ENCODE peak calls at places on chromosomes 13 and 19, in five cellular contexts. F, U, G, D and V are unnamed samples.

GRCh38 chr13:99086869-99087129 is 108.9 kb upstream of the DOCK9 start:
- DNase-seq in F (peak), U (peak), G (no peak), D (no peak), V (no peak)

GRCh38 chr19:3389876-3390361 is 23.5 kb downstream of the NFIC start:
- DNase-seq in F (no peak), U (no peak), G (no peak), D (no peak), V (no peak)

GRCh38 chr13:112820318-112820717 is 130.5 kb downstream of the ATP11A start:
- DNase-seq in F (peak), U (no peak), G (no peak), D (no peak), V (no peak)

GRCh38 chr19:19055701-19056100 is 8.1 kb upstream of the SLC25A42 start:
- DNase-seq in F (no peak), U (no peak), G (no peak), D (no peak), V (no peak)

GRCh38 chr19:33302175-33302973 is at the start of gene CEBPA:
- DNase-seq in F (peak), U (peak), G (peak), D (peak), V (peak)

GRCh38 chr13:95948646-95949045 is 104.6 kb downstream of the UGGT2 start:
- DNase-seq in F (no peak), U (no peak), G (no peak), D (no peak), V (no peak)

GRCh38 chr13:112071011-112071901 is 4.3 kb downstream of the SOX1 start:
- DNase-seq in F (no peak), U (no peak), G (no peak), D (no peak), V (no peak)

GRCh38 chr13:22173605-22174004 is 502.7 kb downstream of the FGF9 start:
- DNase-seq in F (no peak), U (peak), G (no peak), D (no peak), V (no peak)

GRCh38 chr19:40341601-40342482 is 6.4 kb downstream of the C19orf47 start:
- DNase-seq in F (no peak), U (no peak), G (peak), D (no peak), V (no peak)

GRCh38 chr13:80074143-80074752 is 266.7 kb downstream of the SPRY2 start:
- DNase-seq in F (no peak), U (no peak), G (no peak), D (no peak), V (no peak)

GRCh38 chr13:30718661-30719520 is 16.5 kb upstream of the ALOX5AP start:
- DNase-seq in F (no peak), U (peak), G (no peak), D (no peak), V (no peak)

DNA sequence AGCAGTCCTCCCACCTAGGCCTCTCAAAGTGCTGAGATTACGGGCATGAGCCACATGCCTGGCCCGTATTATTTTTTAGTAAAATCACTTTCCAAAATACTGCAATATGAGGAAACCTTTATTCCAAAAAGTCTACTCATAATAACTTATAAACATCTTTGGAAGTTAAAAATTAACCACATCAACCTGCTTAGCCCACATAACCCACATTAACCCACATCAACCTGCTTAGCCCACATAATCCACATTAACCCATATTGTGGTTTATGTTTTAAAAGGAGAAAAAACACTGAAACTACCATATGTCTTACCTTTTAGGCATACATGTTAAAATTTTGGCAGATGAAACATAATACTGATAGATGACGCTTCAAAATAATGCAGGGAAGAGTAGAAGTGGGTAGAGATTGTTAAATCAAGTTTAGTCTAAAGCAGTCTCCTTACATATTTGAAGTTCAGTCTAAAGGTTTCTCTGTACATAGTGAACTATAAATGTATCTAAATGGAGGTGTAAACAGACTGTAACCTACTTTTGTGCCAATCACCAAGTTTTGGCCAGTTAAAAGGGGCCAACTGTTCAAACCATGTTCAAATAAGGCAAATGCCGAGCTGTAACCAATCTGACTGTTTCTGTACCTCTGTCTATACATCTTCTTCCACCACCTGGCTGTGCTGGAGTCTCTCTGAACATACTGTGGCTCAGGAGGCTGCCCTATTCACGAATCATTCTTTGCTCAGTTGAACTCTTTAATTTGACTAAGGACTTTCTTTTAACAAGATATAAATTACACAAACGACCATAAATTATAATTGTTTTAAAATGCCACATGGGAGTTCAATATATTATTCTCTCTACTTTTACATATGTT is 14.5 kb downstream of the KPNA3 start:
- DNase-seq in F (no peak), U (no peak), G (no peak), D (no peak), V (no peak)
- TF ChIP-seq CTCF in F (no peak), U (no peak), G (no peak), D (no peak), V (no peak)

GRCh38 chr19:38134538-38135149 is 89.4 kb downstream of the DPF1 start:
- DNase-seq in F (no peak), U (no peak), G (no peak), D (peak), V (peak)
- TF ChIP-seq CTCF in F (peak), U (peak), G (peak), D (peak), V (peak)

DNA sequence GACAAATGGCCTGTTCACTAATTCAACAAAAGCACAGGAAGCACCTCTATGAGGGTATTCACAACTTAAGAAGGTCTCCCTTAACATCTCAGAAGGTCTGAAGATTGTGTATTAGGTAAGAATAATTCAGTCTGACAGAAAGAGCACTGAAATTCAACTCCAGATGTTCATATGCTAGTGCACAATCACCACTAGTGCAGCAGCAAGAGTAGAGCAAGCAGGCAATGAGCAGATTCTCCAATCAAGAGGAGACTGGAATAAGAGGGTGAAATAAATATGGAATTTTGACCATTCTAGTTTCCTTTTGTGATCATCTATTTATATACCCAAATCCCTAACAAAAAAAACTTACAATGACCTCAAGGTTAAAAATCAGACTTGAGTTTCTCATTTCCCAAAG is 52.0 kb downstream of the MPHOSPH8 start:
- DNase-seq in F (no peak), U (no peak), G (no peak), D (no peak), V (no peak)
- TF ChIP-seq CTCF in F (no peak), U (no peak), G (no peak), D (no peak), V (no peak)

GRCh38 chr19:6059396-6059947 is 50.8 kb downstream of the RFX2 start:
- DNase-seq in F (no peak), U (no peak), G (peak), D (no peak), V (no peak)

GRCh38 chr19:6056801-6057650 is 53.3 kb downstream of the RFX2 start:
- DNase-seq in F (no peak), U (peak), G (peak), D (no peak), V (no peak)

GRCh38 chr19:6056282-6056741 is 54.0 kb downstream of the RFX2 start:
- DNase-seq in F (no peak), U (no peak), G (peak), D (no peak), V (no peak)

GRCh38 chr19:6058411-6059201 is 51.7 kb downstream of the RFX2 start:
- DNase-seq in F (no peak), U (no peak), G (peak), D (no peak), V (no peak)

DNA sequence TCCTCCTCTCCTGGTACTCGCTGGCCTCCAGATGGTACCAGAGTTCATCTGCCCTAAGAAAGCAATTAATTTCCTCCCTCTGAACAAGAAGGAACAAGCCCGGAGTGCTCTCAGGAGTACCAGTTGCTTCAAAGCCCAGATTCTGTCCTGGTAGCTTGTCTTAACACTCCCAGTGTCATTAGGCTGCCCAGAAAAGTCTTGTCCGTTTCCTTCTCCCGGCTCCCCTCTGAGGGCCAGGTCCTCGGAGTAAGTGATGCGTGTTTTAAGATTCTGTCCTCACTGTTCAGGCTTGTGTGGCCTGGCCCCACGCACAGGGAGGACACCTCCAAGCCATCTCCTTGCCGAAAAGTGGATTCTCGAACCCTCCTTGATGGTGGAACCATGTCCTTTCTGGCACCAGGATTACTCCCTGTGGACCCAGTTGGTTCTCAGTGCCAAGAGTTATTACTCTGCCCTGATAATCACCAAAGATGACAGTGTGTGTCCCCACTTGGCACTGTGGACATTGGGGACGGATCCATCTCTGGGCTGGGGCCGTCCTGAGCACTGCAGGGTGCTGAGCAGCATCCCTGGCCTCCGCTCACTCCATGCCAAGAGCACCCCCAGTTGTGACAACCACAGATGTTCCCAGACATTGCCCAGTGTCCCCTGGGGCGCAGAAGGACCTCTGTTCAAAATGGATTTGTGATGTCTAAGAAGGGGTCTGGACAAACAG is 52.5 kb downstream of the RFX2 start:
- DNase-seq in F (no peak), U (no peak), G (no peak), D (no peak), V (no peak)
- TF ChIP-seq CTCF in F (no peak), U (no peak), G (no peak), D (no peak), V (no peak)

GRCh38 chr13:74202129-74202528 is 67.9 kb upstream of the KLF12 start:
- DNase-seq in F (no peak), U (no peak), G (no peak), D (no peak), V (no peak)
- TF ChIP-seq CTCF in F (no peak), U (no peak), G (no peak), D (no peak), V (no peak)

DNA sequence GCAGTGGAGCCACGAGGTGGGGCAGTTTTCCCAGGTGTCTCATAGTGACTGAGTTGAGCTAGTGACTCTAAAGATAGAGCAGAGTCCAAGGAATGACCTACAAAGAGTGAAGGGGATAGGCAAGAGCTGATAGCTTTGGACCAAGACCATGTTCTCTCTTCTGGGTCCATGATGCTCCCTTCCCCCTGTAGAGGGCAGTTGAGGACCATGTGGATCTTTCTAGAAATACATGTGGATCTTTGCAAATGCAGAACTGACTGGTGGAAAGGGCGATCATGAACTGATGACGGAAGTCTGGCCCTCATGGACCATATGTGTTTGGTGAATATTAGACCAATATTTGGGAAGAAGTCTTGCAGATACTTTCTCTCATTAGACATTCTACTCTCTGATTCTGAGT is 6.9 kb downstream of the PSG1 start:
- DNase-seq in F (no peak), U (no peak), G (no peak), D (no peak), V (no peak)
- TF ChIP-seq CTCF in F (no peak), U (no peak), G (no peak), D (no peak), V (no peak)

GRCh38 chr13:49996951-49997895 is at the start of gene TRIM13:
- DNase-seq in F (peak), U (peak), G (peak), D (peak), V (peak)
- TF ChIP-seq CTCF in F (peak), U (peak), G (peak), D (peak), V (peak)

GRCh38 chr19:15419413-15420025 is 731 bp upstream of the AKAP8L start:
- DNase-seq in F (no peak), U (no peak), G (no peak), D (no peak), V (no peak)
- TF ChIP-seq CTCF in F (peak), U (no peak), G (no peak), D (no peak), V (no peak)

GRCh38 chr19:53507523-53508442 is 30.2 kb upstream of the ZNF331 start:
- DNase-seq in F (no peak), U (no peak), G (no peak), D (no peak), V (no peak)

GRCh38 chr19:53509845-53510244 is 28.1 kb upstream of the ZNF331 start:
- DNase-seq in F (no peak), U (no peak), G (no peak), D (no peak), V (no peak)

GRCh38 chr19:53511357-53511756 is 26.6 kb upstream of the ZNF331 start:
- DNase-seq in F (no peak), U (no peak), G (no peak), D (no peak), V (no peak)

GRCh38 chr19:53509443-53509842 is 28.5 kb upstream of the ZNF331 start:
- DNase-seq in F (no peak), U (no peak), G (no peak), D (no peak), V (no peak)

DNA sequence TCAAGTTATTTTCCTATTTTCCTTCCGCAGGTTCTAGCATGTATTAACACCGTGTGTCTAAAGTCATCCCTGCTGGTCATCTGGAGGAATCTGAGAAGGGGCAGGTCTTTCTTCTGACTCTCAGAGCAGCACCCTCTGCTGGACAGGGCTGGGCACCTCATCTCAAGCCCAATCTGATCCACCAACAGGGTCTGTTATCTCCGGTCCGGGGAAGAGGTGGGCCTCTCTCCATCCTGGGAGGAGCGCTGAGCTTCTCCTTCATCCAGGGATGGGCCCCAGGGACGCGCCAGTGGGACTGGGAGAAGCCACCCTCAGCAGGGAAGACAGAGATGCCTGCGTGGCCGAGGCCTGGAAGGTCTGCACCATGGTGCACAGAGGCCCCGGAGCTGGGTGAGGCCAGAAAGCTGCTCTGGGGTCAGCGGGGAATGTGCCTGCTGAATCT is 26.0 kb upstream of the ZNF331 start:
- DNase-seq in F (peak), U (peak), G (peak), D (no peak), V (peak)
- TF ChIP-seq CTCF in F (peak), U (no peak), G (peak), D (no peak), V (no peak)

DNA sequence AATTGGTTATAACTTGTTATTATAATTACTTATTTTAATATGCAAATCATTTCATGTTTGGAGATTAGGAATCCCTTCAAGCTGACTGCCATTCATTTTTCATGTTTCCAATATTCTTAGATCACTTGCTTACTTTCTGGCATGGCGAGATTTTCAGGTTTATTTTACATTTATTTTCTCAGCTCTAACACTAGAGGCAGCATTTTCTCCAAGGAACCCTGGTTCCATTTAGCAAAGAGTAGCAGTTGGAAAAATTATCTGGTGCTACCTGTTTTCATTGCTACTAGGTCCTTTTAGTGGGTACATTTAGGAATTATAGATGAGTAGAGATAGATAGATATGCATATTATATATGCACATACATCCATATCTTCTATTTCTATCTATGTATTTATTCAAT is 90.9 kb upstream of the TRPC4 start:
- DNase-seq in F (no peak), U (no peak), G (no peak), D (no peak), V (no peak)
- TF ChIP-seq CTCF in F (no peak), U (no peak), G (no peak), D (no peak), V (no peak)